ENCODE peak calls at places on chromosomes 2 and 18, in nine cellular contexts. Q is left lung, C is OCI-LY7, Y is RWPE1, G is A549, J is fibroblast of lung, P is hepatocyte, H is coronary artery, D is kidney. S is an unnamed sample.

GRCh38 chr2:25032094-25032493 is 9.8 kb upstream of the EFR3B start:
- DNase-seq in D (no peak), P (peak; percentile 56), Y (no peak), Q (no peak), G (no peak), J (no peak), C (no peak), H (no peak), S (no peak)

GRCh38 chr18:51185075-51185474 is 12.4 kb downstream of the MEX3C start:
- DNase-seq in H (no peak), G (no peak), Y (no peak), D (no peak), C (no peak), P (no peak), Q (no peak), J (peak; percentile 13), S (no peak)

GRCh38 chr2:214410918-214411554 is at the start of gene VWC2L:
- DNase-seq in P (peak; percentile 91), Y (peak; percentile 57), C (peak; percentile 24), Q (peak; percentile 63), H (no peak), G (peak; percentile 61), D (peak; percentile 38), J (peak; percentile 77), S (peak; percentile 94)

GRCh38 chr2:72148391-72148974 is 821 bp upstream of the CYP26B1 start:
- DNase-seq in G (peak; percentile 40), Q (peak; percentile 28), J (no peak), C (no peak), D (no peak), H (peak; percentile 38), P (peak; percentile 38), Y (no peak), S (peak; percentile 38)

GRCh38 chr2:203586696-203587095 is 51.6 kb upstream of the RAPH1 start:
- DNase-seq in D (no peak), C (no peak), Q (no peak), P (no peak), H (no peak), G (peak; percentile 21), J (peak; percentile 50), Y (peak; percentile 24), S (peak; percentile 27)

GRCh38 chr18:29753379-29753778 is 1289.2 kb downstream of the DSC3 start:
- DNase-seq in J (peak; percentile 67), Y (no peak), P (no peak), D (no peak), C (no peak), G (no peak), Q (no peak), H (no peak), S (no peak)

GRCh38 chr2:131039908-131040660 is 53.2 kb downstream of the FAM168B start:
- DNase-seq in Y (no peak), J (no peak), G (no peak), Q (peak; percentile 28), P (no peak), H (no peak), D (no peak), C (no peak), S (no peak)

GRCh38 chr2:190352668-190353536 is 9.5 kb downstream of the INPP1 start:
- DNase-seq in Y (no peak), C (no peak), G (no peak), H (no peak), P (peak; percentile 34), Q (no peak), D (no peak), J (peak; percentile 56), S (peak; percentile 87)

GRCh38 chr2:163132850-163133249 is 294.3 kb upstream of the KCNH7 start:
- DNase-seq in Y (peak; percentile 5), H (no peak), J (peak; percentile 15), P (no peak), C (no peak), D (no peak), Q (no peak), G (peak; percentile 6), S (peak; percentile 48)

GRCh38 chr2:232365621-232366321 is 12.8 kb upstream of the ALPP start:
- DNase-seq in J (peak; percentile 56), Q (no peak), D (no peak), P (peak; percentile 63), Y (no peak), C (peak; percentile 21), H (no peak), G (peak; percentile 76), S (peak; percentile 35)

GRCh38 chr2:43152711-43153627 is 73.4 kb downstream of the ZFP36L2 start:
- DNase-seq in P (no peak), Y (no peak), C (no peak), D (no peak), G (no peak), Q (peak; percentile 71), H (no peak), J (no peak), S (no peak)

GRCh38 chr2:28224648-28225471 is 167.8 kb upstream of the FOSL2 start:
- DNase-seq in J (peak; percentile 97), H (no peak), C (no peak), P (peak; percentile 24), Q (no peak), G (no peak), D (no peak), Y (peak; percentile 18), S (peak; percentile 96)

GRCh38 chr18:59432796-59433195 is 73.7 kb upstream of the LMAN1 start:
- DNase-seq in Q (no peak), Y (no peak), H (no peak), J (no peak), C (no peak), D (no peak), P (no peak), G (no peak), S (no peak)

GRCh38 chr2:144097440-144098225 is 422.3 kb downstream of the ZEB2 start:
- DNase-seq in Y (no peak), G (no peak), P (no peak), D (no peak), C (no peak), J (no peak), H (no peak), Q (no peak), S (no peak)

GRCh38 chr2:186093168-186093567 is 354.6 kb downstream of the FSIP2 start:
- DNase-seq in G (no peak), Q (no peak), C (no peak), Y (no peak), J (peak; percentile 4), D (no peak), P (no peak), H (no peak), S (no peak)

GRCh38 chr2:52686935-52687334 is 1080.7 kb upstream of the CHAC2 start:
- DNase-seq in G (no peak), Y (no peak), J (peak; percentile 64), P (peak; percentile 23), D (no peak), Q (no peak), H (no peak), C (no peak), S (no peak)

GRCh38 chr2:148303166-148303565 is 282.3 kb downstream of the MBD5 start:
- DNase-seq in Q (no peak), J (peak; percentile 15), C (no peak), P (no peak), G (no peak), D (no peak), Y (no peak), H (no peak), S (no peak)

GRCh38 chr2:197306024-197306690 is 4.4 kb downstream of the ANKRD44 start:
- DNase-seq in Y (no peak), Q (no peak), D (no peak), G (no peak), C (peak; percentile 63), H (no peak), P (no peak), J (no peak), S (no peak)

GRCh38 chr2:199392363-199392762 is 65.4 kb downstream of the SATB2 start:
- DNase-seq in D (no peak), C (no peak), Q (no peak), H (no peak), J (no peak), P (no peak), G (no peak), Y (no peak), S (no peak)
- H3K27ac ChIP-seq in D (no peak overlapping the region), C (no peak overlapping the region), Q (no peak overlapping the region), H (no peak overlapping the region), J (no peak overlapping the region), P (no peak overlapping the region), G (no peak overlapping the region), Y (no peak overlapping the region), S (no peak overlapping the region)

DNA sequence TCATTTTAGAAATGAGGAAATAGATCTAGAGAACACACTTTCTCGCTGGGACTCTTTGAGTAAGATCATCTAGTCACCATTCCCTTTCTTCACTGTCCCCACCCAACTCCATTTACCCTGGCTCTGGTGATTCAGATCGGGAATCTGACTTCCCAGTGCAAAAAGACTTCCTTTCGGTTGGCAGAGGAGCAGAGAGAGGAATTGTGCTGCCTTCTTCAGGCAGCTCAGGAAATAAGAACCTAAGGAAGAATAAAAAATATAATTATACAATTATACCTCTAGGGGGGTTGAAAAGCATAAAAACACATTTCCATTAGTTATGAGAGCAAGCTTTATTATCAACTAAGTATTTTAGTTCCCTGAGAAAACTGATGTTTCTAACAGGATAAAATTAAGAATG is 9.3 kb upstream of the MPP4 start:
- DNase-seq in Y (no peak), Q (no peak), C (no peak), J (peak; percentile 62), P (no peak), G (peak; percentile 9), D (no peak), H (no peak), S (no peak)
- H3K27ac ChIP-seq in Y (no peak overlapping the region), Q (no peak overlapping the region), C (no peak overlapping the region), J (no peak overlapping the region), P (no peak overlapping the region), G (no peak overlapping the region), D (no peak overlapping the region), H (no peak overlapping the region), S (no peak overlapping the region)

GRCh38 chr2:3130444-3130843 is 247.2 kb downstream of the EIPR1 start:
- DNase-seq in J (no peak), D (no peak), C (no peak), Q (no peak), H (no peak), G (no peak), P (no peak), Y (no peak), S (no peak)
- H3K27ac ChIP-seq in J (no peak overlapping the region), D (no peak overlapping the region), C (no peak overlapping the region), Q (no peak overlapping the region), H (no peak overlapping the region), G (no peak overlapping the region), P (no peak overlapping the region), Y (no peak overlapping the region), S (no peak overlapping the region)

GRCh38 chr2:147031897-147032296 is 812.9 kb upstream of the ACVR2A start:
- DNase-seq in Q (no peak), G (no peak), H (no peak), C (no peak), J (no peak), Y (no peak), P (no peak), D (no peak), S (no peak)

GRCh38 chr2:147033046-147033445 is 811.8 kb upstream of the ACVR2A start:
- DNase-seq in P (no peak), D (no peak), C (no peak), J (peak; percentile 42), G (no peak), H (no peak), Q (no peak), Y (no peak), S (no peak)

GRCh38 chr2:147040585-147041494 is 804.0 kb upstream of the ACVR2A start:
- DNase-seq in J (no peak), H (no peak), P (no peak), D (no peak), Y (no peak), G (no peak), C (no peak), Q (no peak), S (no peak)

GRCh38 chr2:147030966-147031760 is 813.7 kb upstream of the ACVR2A start:
- DNase-seq in P (peak; percentile 9), G (no peak), J (peak; percentile 86), D (no peak), Q (no peak), C (no peak), Y (peak; percentile 34), H (no peak), S (peak; percentile 37)

GRCh38 chr2:147037048-147037447 is 807.8 kb upstream of the ACVR2A start:
- DNase-seq in D (no peak), P (no peak), Q (no peak), Y (no peak), C (no peak), H (no peak), J (no peak), G (no peak), S (no peak)
- H3K27ac ChIP-seq in D (no peak overlapping the region), P (no peak overlapping the region), Q (no peak overlapping the region), Y (no peak overlapping the region), C (no peak overlapping the region), H (no peak overlapping the region), J (no peak overlapping the region), G (no peak overlapping the region), S (no peak overlapping the region)